ENCODE peak calls at places on chromosome 22, in four cellular contexts. A is spleen, X is testis, P is stomach. S is an unnamed sample.

GRCh38 chr22:39574779-39575551 is 4.4 kb downstream of the CACNA1I start:
- DNase-seq in A (no peak), X (no peak), P (no peak), S (peak; percentile 90)

GRCh38 chr22:29155966-29156365 is 49.7 kb upstream of the EMID1 start:
- DNase-seq in A (peak; percentile 66), X (peak; percentile 11), P (peak; percentile 4), S (no peak)

GRCh38 chr22:43848366-43849171 is 13.7 kb downstream of the SULT4A1 start:
- DNase-seq in A (peak; percentile 63), X (peak; percentile 44), P (no peak), S (no peak)

GRCh38 chr22:48894804-48895250 is 932.8 kb downstream of the BRD1 start:
- DNase-seq in A (peak; percentile 58), X (no peak), P (peak; percentile 22), S (no peak)

GRCh38 chr22:44316393-44317162 is 3.8 kb upstream of the SHISAL1 start:
- DNase-seq in A (no peak), X (no peak), P (no peak), S (no peak)

GRCh38 chr22:48241658-48242057 is 1479.2 kb downstream of the TBC1D22A start:
- DNase-seq in A (peak; percentile 77), X (peak; percentile 6), P (peak; percentile 23), S (no peak)

GRCh38 chr22:24153959-24154358 is 27.3 kb upstream of the SUSD2 start:
- DNase-seq in A (no peak), X (no peak), P (no peak), S (no peak)

GRCh38 chr22:20595461-20595860 is 88.1 kb downstream of the MED15 start:
- DNase-seq in A (no peak), X (no peak), P (no peak), S (no peak)

GRCh38 chr22:47152236-47152635 is 389.8 kb downstream of the TBC1D22A start:
- DNase-seq in A (no peak), X (no peak), P (no peak), S (no peak)

GRCh38 chr22:28821452-28821851 is 21.1 kb upstream of the XBP1 start:
- DNase-seq in A (no peak), X (no peak), P (no peak), S (no peak)

GRCh38 chr22:17633217-17633997 is 4.9 kb upstream of the ATP6V1E1 start:
- DNase-seq in A (no peak), X (no peak), P (no peak), S (peak; percentile 79)

GRCh38 chr22:45445031-45445710 is 31.7 kb downstream of the RIBC2 start:
- DNase-seq in A (no peak), X (no peak), P (no peak), S (no peak)
- TF ChIP-seq CTCF in A (no peak), X (no peak), P (no peak), S (no peak)

GRCh38 chr22:32583921-32584335 is 109.3 kb downstream of the FBXO7 start:
- DNase-seq in A (no peak), X (no peak), P (no peak), S (no peak)

GRCh38 chr22:32585737-32586136 is 111.1 kb downstream of the FBXO7 start:
- DNase-seq in A (no peak), X (no peak), P (no peak), S (no peak)

GRCh38 chr22:32579533-32580220 is 105.1 kb downstream of the FBXO7 start:
- DNase-seq in A (peak; percentile 88), X (no peak), P (no peak), S (no peak)

GRCh38 chr22:32584650-32585049 is 110.0 kb downstream of the FBXO7 start:
- DNase-seq in A (no peak), X (no peak), P (no peak), S (no peak)

GRCh38 chr22:32583074-32583677 is 108.6 kb downstream of the FBXO7 start:
- DNase-seq in A (no peak), X (no peak), P (no peak), S (no peak)
- TF ChIP-seq CTCF in A (no peak), X (no peak), P (no peak), S (no peak)

DNA sequence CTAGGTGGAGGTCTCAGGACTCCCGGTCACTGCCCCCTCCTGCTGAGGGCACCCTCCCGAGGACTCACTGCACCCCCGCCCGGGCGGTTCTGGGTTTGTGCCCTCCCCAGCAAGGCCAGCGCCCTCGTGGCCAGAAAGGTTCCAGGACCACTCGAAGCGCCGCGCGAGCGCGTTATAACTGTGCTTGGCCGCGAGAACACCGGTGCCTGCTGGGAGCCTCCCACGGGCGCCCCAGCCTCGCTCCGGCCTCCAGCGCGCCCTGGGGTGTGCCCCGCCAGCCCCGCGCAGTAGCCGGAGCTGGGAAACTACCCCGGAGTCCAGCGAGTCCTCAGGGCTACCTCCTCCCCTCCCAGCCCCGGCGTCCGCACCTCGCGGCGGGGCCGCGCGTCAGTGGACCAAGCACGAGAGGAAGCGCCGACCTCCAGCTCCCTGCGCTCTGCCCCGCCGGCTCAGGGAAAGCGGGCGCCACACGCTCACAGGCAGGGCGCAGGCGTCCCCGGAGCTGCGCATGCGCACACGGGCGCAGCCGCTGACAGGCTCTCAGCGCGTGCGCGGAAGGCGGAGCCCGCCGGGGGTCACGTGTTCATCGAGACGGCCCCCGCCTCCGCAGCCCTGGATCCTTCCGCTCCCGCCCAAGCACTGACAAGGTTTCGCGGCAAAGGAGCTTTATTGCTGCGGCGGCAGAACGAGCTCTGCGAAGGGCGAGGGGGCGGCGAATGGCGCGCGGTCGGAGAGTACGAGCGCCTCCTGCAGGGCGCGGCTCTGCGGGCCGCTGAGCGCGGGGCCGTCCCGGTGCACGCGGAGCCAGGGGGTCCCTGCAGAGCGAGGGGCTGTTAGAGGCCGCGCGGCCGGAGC is at the start of gene SCO2:
- DNase-seq in A (peak; percentile 99), X (peak; percentile 96), P (peak; percentile 98), S (peak; percentile 79)
- TF ChIP-seq CTCF in A (no peak), X (no peak), P (no peak), S (peak; percentile 28)

GRCh38 chr22:27647540-27647939 is 154.0 kb downstream of the MN1 start:
- DNase-seq in A (peak; percentile 17), X (no peak), P (peak; percentile 36), S (no peak)
- TF ChIP-seq CTCF in A (no peak), X (no peak), P (no peak), S (no peak)

DNA sequence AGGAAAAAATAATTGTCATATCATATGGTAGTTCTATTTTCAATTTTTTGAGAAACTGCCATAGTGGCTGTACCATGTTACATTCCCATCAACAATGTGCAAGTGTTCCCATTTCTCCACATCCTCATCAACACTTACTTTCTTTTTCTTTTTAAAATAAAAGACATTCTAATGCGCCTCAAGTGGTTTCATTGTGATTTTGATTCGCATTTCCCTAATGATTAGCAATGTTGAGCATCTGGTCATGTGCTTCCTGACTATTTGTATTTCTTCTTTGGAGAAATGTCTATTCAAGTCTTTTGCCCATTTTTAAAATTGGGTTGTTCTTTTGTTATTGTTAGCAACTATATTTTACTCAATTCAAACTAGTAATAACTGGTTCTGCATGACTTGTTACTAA is 8.4 kb downstream of the MCHR1 start:
- DNase-seq in A (no peak), X (no peak), P (no peak), S (no peak)
- TF ChIP-seq CTCF in A (no peak), X (no peak), P (no peak), S (no peak)

GRCh38 chr22:26508148-26508547 is 4.1 kb downstream of the TFIP11 start:
- DNase-seq in A (no peak), X (no peak), P (no peak), S (no peak)

GRCh38 chr22:26501996-26502395 is 10.3 kb downstream of the TFIP11 start:
- DNase-seq in A (no peak), X (no peak), P (no peak), S (no peak)

GRCh38 chr22:26499188-26499703 is 13.0 kb downstream of the TFIP11 start:
- DNase-seq in A (no peak), X (no peak), P (no peak), S (no peak)

GRCh38 chr22:26503758-26504157 is 8.5 kb downstream of the TFIP11 start:
- DNase-seq in A (no peak), X (no peak), P (no peak), S (no peak)

DNA sequence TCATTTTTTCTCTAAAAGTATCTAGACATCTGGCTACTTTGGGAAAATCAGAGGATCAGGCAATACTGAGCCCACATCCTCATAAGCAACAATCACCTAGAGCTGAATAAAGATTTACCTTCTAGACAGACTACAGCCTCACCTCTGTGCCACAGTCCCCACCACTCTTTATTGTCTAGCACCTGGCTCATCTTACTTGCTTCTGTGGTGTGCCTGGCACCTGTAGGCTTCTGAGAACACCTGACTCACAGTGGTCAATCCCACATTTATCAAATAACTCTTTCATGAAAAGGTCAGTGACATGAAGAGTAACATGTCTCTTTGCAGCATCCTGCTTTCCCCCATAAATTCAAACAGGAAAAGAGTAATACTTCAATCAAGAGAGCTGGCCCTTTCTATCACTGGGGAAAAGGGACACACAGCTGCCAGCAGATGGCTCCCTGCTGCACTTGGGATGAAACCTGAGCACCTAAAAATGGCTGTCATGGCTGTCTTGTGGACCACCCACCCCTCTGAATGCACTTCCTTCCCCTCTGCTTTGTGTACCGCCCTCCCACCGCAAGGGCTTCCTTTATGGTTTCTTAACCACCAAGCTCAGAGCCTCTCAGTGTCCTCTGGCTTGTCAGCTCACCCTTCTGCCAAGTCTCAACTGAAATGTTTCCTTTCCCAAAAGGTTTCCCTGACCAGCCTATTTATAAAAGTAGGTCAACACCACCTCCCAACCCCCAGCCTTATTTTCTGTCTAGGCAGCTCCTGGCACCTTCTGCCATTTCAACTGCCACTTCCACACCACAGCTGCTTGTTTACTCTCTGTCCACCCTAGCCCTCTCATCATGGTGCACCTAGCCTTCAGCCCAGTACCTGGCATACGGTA is 9.3 kb downstream of the TFIP11 start:
- DNase-seq in A (peak; percentile 84), X (peak; percentile 66), P (peak; percentile 28), S (no peak)
- TF ChIP-seq CTCF in A (peak; percentile 57), X (no peak), P (no peak), S (peak; percentile 75)

DNA sequence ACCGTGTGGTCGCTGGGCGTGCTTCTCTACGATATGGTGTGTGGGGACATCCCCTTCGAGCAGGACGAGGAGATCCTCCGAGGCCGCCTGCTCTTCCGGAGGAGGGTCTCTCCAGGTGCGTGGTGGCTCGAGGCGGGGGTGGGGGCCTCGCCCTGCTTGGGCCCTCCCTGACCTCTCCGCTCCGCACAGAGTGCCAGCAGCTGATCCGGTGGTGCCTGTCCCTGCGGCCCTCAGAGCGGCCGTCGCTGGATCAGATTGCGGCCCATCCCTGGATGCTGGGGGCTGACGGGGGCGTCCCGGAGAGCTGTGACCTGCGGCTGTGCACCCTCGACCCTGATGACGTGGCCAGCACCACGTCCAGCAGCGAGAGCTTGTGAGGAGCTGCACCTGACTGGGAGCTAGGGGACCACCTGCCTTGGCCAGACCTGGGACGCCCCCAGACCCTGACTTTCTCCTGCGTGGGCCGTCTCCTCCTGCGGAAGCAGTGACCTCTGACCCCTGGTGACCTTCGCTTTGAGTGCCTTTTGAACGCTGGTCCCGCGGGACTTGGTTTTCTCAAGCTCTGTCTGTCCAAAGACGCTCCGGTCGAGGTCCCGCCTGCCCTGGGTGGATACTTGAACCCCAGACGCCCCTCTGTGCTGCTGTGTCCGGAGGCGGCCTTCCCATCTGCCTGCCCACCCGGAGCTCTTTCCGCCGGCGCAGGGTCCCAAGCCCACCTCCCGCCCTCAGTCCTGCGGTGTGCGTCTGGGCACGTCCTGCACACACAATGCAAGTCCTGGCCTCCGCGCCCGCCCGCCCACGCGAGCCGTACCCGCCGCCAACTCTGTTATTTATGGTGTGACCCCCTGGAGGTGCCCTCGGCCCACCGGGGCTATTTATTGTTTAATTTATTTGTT is 2.4 kb downstream of the PIM3 start:
- DNase-seq in A (peak; percentile 87), X (no peak), P (peak; percentile 30), S (no peak)
- TF ChIP-seq CTCF in A (no peak), X (no peak), P (no peak), S (no peak)

GRCh38 chr22:30327864-30328345 is 1.2 kb upstream of the TBC1D10A start:
- DNase-seq in A (no peak), X (no peak), P (no peak), S (no peak)
- TF ChIP-seq CTCF in A (no peak), X (no peak), P (no peak), S (peak; percentile 21)

GRCh38 chr22:36569999-36570398 is 41.0 kb upstream of the EIF3D start:
- DNase-seq in A (no peak), X (peak; percentile 30), P (no peak), S (no peak)
- TF ChIP-seq CTCF in A (no peak), X (no peak), P (no peak), S (peak; percentile 61)

S was measured in kidney epithelial cell.